ENCODE peak calls at places on chromosome 20, in four cellular contexts. K is stimulated activated CD4-positive, alpha-beta T cell treated with anti-CD3 and anti-CD28 coated beads, Interleukin-12 subunit alpha, Interleukin-12 subunit beta, amount 100 ng/mL, for 4 hours; H is HepG2; W is hypothalamus. D is an unnamed sample.

GRCh38 chr20:3738109-3739053 is 5.9 kb downstream of the HSPA12B start:
- DNase-seq in K (no peak), H (peak), W (no peak), D (no peak)

GRCh38 chr20:22339946-22340345 is 244.4 kb downstream of the FOXA2 start:
- DNase-seq in W (no peak), H (no peak), K (no peak), D (no peak)

GRCh38 chr20:44496976-44497375 is 21.3 kb downstream of the TTPAL start:
- DNase-seq in K (peak), W (no peak), H (no peak), D (no peak)

GRCh38 chr20:47960769-47961525 is 175.7 kb upstream of the SULF2 start:
- DNase-seq in K (no peak), W (no peak), H (no peak), D (no peak)

GRCh38 chr20:62352402-62353288 is 14.5 kb downstream of the LAMA5 start:
- DNase-seq in H (no peak), W (peak), K (no peak), D (no peak)

GRCh38 chr20:57468523-57469417 is 56.2 kb downstream of the CTCFL start:
- DNase-seq in H (no peak), K (no peak), W (no peak), D (no peak)

GRCh38 chr20:41395669-41396664 is 29.3 kb upstream of the EMILIN3 start:
- DNase-seq in H (peak), K (no peak), W (no peak), D (no peak)

GRCh38 chr20:33139467-33139866 is 28.5 kb upstream of the BPIFA2 start:
- DNase-seq in H (no peak), K (no peak), W (no peak), D (no peak)

GRCh38 chr20:50321797-50322480 is 131.3 kb downstream of the CEBPB start:
- DNase-seq in H (no peak), W (no peak), K (no peak), D (no peak)

GRCh38 chr20:25139061-25139705 is 56.3 kb upstream of the ENTPD6 start:
- DNase-seq in K (no peak), W (no peak), H (peak), D (no peak)

GRCh38 chr20:57544838-57545564 is 15.9 kb upstream of the PCK1 start:
- DNase-seq in K (no peak), H (no peak), W (no peak), D (no peak)

GRCh38 chr20:38126146-38126912 is 38.7 kb downstream of the TGM2 start:
- DNase-seq in W (no peak), H (no peak), K (no peak), D (no peak)

GRCh38 chr20:62203378-62204030 is 16.6 kb downstream of the HRH3 start:
- DNase-seq in W (no peak), K (no peak), H (no peak), D (peak)

GRCh38 chr20:19257201-19257600 is 44.8 kb downstream of the SLC24A3 start:
- DNase-seq in H (no peak), W (no peak), K (no peak), D (no peak)

GRCh38 chr20:7856756-7857155 is 83.5 kb downstream of the HAO1 start:
- DNase-seq in K (no peak), H (no peak), W (no peak), D (no peak)

GRCh38 chr20:44109951-44110361 is 77.0 kb downstream of the JPH2 start:
- DNase-seq in K (no peak), W (no peak), H (no peak), D (no peak)

GRCh38 chr20:58133020-58133419 is 95.4 kb downstream of the ANKRD60 start:
- DNase-seq in W (no peak), H (no peak), K (no peak), D (no peak)

GRCh38 chr20:35145141-35145564 is 2.0 kb downstream of the EDEM2 start:
- DNase-seq in K (no peak), W (no peak), H (peak), D (no peak)

GRCh38 chr20:15930324-15931305 is 642.6 kb downstream of the KIF16B start:
- DNase-seq in H (peak), W (no peak), K (no peak), D (no peak)

GRCh38 chr20:1308067-1308701 is 20.8 kb downstream of the SDCBP2 start:
- DNase-seq in K (no peak), W (no peak), H (no peak), D (no peak)

GRCh38 chr20:4875578-4876067 is 125.7 kb downstream of the SLC23A2 start:
- DNase-seq in W (no peak), K (no peak), H (no peak), D (no peak)

GRCh38 chr20:38445901-38446425 is 10.8 kb upstream of the SNHG17 start:
- DNase-seq in W (no peak), H (no peak), K (no peak), D (no peak)

GRCh38 chr20:25397827-25398226 is 7.2 kb upstream of the ABHD12 start:
- DNase-seq in W (no peak), H (no peak), K (no peak), D (no peak)

GRCh38 chr20:46985671-46986070 is 91.0 kb downstream of the EYA2 start:
- DNase-seq in W (no peak), K (no peak), H (no peak), D (no peak)

GRCh38 chr20:59703046-59703445 is 98.7 kb downstream of the PHACTR3 start:
- DNase-seq in W (no peak), K (no peak), H (no peak), D (no peak)

GRCh38 chr20:1840865-1841553 is 54.2 kb upstream of the SIRPA start:
- DNase-seq in W (no peak), K (no peak), H (no peak), D (no peak)

GRCh38 chr20:31698803-31699718 is 23.6 kb downstream of the BCL2L1 start:
- DNase-seq in W (no peak), K (no peak), H (peak), D (no peak)

GRCh38 chr20:62872863-62873261 is 11.2 kb upstream of the TCFL5 start:
- DNase-seq in H (no peak), K (no peak), W (no peak), D (no peak)

GRCh38 chr20:44516491-44516890 is 5.4 kb downstream of the SERINC3 start:
- DNase-seq in W (no peak), H (no peak), K (no peak), D (no peak)

GRCh38 chr20:50338479-50339195 is 148.0 kb downstream of the CEBPB start:
- DNase-seq in K (peak), W (no peak), H (peak), D (no peak)

GRCh38 chr20:63648190-63648589 is 5.0 kb downstream of the STMN3 start:
- DNase-seq in K (no peak), H (no peak), W (no peak), D (no peak)

GRCh38 chr20:3011752-3012151 is 31.7 kb upstream of the GNRH2 start:
- DNase-seq in H (no peak), K (no peak), W (no peak), D (no peak)

GRCh38 chr20:58154106-58154505 is 74.3 kb downstream of the ANKRD60 start:
- DNase-seq in W (no peak), K (no peak), H (no peak), D (no peak)

GRCh38 chr20:51135926-51136325 is 113.0 kb upstream of the KCNG1 start:
- DNase-seq in K (no peak), H (no peak), W (no peak), D (no peak)

GRCh38 chr20:47338131-47338628 is 18.3 kb downstream of the ZMYND8 start:
- DNase-seq in H (no peak), K (no peak), W (no peak), D (no peak)

GRCh38 chr20:19783966-19784401 is 25.9 kb downstream of the RIN2 start:
- DNase-seq in K (no peak), H (peak), W (peak), D (no peak)

GRCh38 chr20:25600632-25601031 is 15.3 kb upstream of the NINL start:
- DNase-seq in W (no peak), H (peak), K (no peak), D (no peak)